ENCODE peak calls at places on chromosomes 7 and 10, in nine cellular contexts. P, O, W, J, G, D, K, Y and E are unnamed samples.

GRCh38 chr7:47516386-47516785 is 65.5 kb downstream of the TNS3 start:
- DNase-seq in K (no peak), Y (no peak), P (no peak), D (no peak), O (no peak), G (no peak), J (no peak), W (no peak), E (no peak)

GRCh38 chr7:9231683-9232082 is 798.3 kb downstream of the NXPH1 start:
- DNase-seq in W (no peak), P (no peak), J (no peak), G (no peak), O (no peak), K (no peak), Y (peak; percentile 35), D (no peak), E (peak; percentile 9)

GRCh38 chr7:90706067-90706716 is 110.1 kb downstream of the CDK14 start:
- DNase-seq in Y (no peak), O (no peak), G (no peak), P (no peak), D (no peak), K (no peak), J (no peak), W (no peak), E (no peak)

GRCh38 chr7:44403176-44403759 is 77.9 kb upstream of the CAMK2B start:
- DNase-seq in P (no peak), J (no peak), G (no peak), W (no peak), K (no peak), O (no peak), Y (no peak), D (no peak), E (no peak)

GRCh38 chr10:28463676-28464395 is 69.1 kb upstream of the WAC start:
- DNase-seq in K (peak; percentile 64), J (no peak), Y (no peak), O (no peak), P (no peak), W (no peak), D (no peak), G (no peak), E (no peak)

GRCh38 chr10:77834540-77834939 is 92.0 kb downstream of the DLG5 start:
- DNase-seq in Y (no peak), J (no peak), G (no peak), W (no peak), K (no peak), D (peak; percentile 32), O (no peak), P (no peak), E (no peak)

GRCh38 chr10:133421336-133422222 is 2.8 kb downstream of the SPRN start:
- DNase-seq in D (no peak), G (no peak), Y (no peak), W (no peak), P (no peak), K (no peak), O (no peak), J (no peak), E (no peak)

GRCh38 chr10:132644544-132645530 is 107.2 kb downstream of the INPP5A start:
- DNase-seq in J (no peak), K (peak; percentile 63), Y (no peak), W (no peak), P (no peak), O (no peak), G (no peak), D (peak; percentile 47), E (no peak)

GRCh38 chr7:45384499-45384898 is 189.7 kb upstream of the ADCY1 start:
- DNase-seq in W (peak; percentile 52), Y (no peak), D (no peak), P (no peak), J (no peak), O (no peak), K (no peak), G (no peak), E (no peak)

GRCh38 chr7:120993575-120994191 is 5.2 kb downstream of the CPED1 start:
- DNase-seq in Y (no peak), O (no peak), W (no peak), P (no peak), D (no peak), J (no peak), G (no peak), K (no peak), E (no peak)

GRCh38 chr10:11546581-11546980 is 64.9 kb downstream of the USP6NL start:
- DNase-seq in G (no peak), W (no peak), P (no peak), O (no peak), K (no peak), D (no peak), Y (no peak), J (no peak), E (no peak)

GRCh38 chr10:62057359-62057758 is 155.9 kb downstream of the ARID5B start:
- DNase-seq in G (no peak), P (no peak), K (no peak), O (peak; percentile 54), J (no peak), D (no peak), Y (no peak), W (no peak), E (no peak)

GRCh38 chr10:62057872-62058271 is 156.4 kb downstream of the ARID5B start:
- DNase-seq in D (no peak), G (no peak), P (no peak), O (no peak), Y (no peak), J (no peak), K (no peak), W (no peak), E (no peak)

GRCh38 chr10:62056660-62057059 is 155.2 kb downstream of the ARID5B start:
- DNase-seq in W (no peak), P (no peak), K (no peak), O (no peak), Y (no peak), D (no peak), J (no peak), G (no peak), E (no peak)

GRCh38 chr10:62054825-62055224 is 153.3 kb downstream of the ARID5B start:
- DNase-seq in P (no peak), J (no peak), O (no peak), K (no peak), Y (no peak), W (no peak), G (no peak), D (no peak), E (no peak)

GRCh38 chr10:62056219-62056618 is 154.7 kb downstream of the ARID5B start:
- DNase-seq in Y (no peak), W (no peak), D (no peak), O (peak; percentile 88), K (no peak), P (no peak), G (no peak), J (no peak), E (no peak)
- H3K4me1 ChIP-seq in Y (peaks cover 14% of the 10 kb centered on the region), W (peaks cover 16% of the 10 kb centered on the region), D (peaks cover 71% of the 10 kb centered on the region), O (peaks cover 74% of the 10 kb centered on the region), K (peaks cover 60% of the 10 kb centered on the region), P (peaks cover 14% of the 10 kb centered on the region), G (peaks cover 28% of the 10 kb centered on the region), J (peaks cover 4% of the 10 kb centered on the region), E (no peaks in the 10 kb centered on the region)

GRCh38 chr10:80581469-80581835 is 43.8 kb downstream of the SH2D4B start:
- DNase-seq in K (no peak), O (no peak), Y (no peak), D (no peak), G (no peak), J (no peak), W (no peak), P (no peak), E (no peak)
- H3K27ac ChIP-seq in K (no peak overlapping the region), O (no peak overlapping the region), Y (no peak overlapping the region), D (no peak overlapping the region), G (no peak overlapping the region), J (no peak overlapping the region), W (no peak overlapping the region), P (no peak overlapping the region), E (no peak overlapping the region)

GRCh38 chr10:74025380-74025978 is 27.6 kb downstream of the VCL start:
- DNase-seq in J (no peak), D (no peak), G (no peak), W (no peak), P (no peak), K (no peak), O (peak; percentile 45), Y (no peak), E (no peak)

GRCh38 chr10:74027702-74028101 is 29.8 kb downstream of the VCL start:
- DNase-seq in D (no peak), K (no peak), G (no peak), W (no peak), P (no peak), O (no peak), Y (no peak), J (no peak), E (no peak)

GRCh38 chr10:74024600-74024999 is 26.7 kb downstream of the VCL start:
- DNase-seq in D (no peak), G (no peak), J (no peak), O (no peak), Y (no peak), P (no peak), W (no peak), K (no peak), E (no peak)

GRCh38 chr10:74022941-74023629 is 25.2 kb downstream of the VCL start:
- DNase-seq in D (no peak), K (no peak), G (no peak), P (no peak), J (no peak), W (no peak), Y (no peak), O (no peak), E (no peak)

GRCh38 chr10:74026428-74026979 is 28.6 kb downstream of the VCL start:
- DNase-seq in W (no peak), Y (no peak), D (no peak), O (no peak), G (no peak), K (no peak), P (no peak), J (no peak), E (no peak)
- H3K4me1 ChIP-seq in W (peaks cover 70% of the 10 kb centered on the region), Y (peaks cover 33% of the 10 kb centered on the region), D (peaks cover 68% of the 10 kb centered on the region), O (peaks cover 55% of the 10 kb centered on the region), G (no peaks in the 10 kb centered on the region), K (peaks cover 40% of the 10 kb centered on the region), P (peaks cover 77% of the 10 kb centered on the region), J (peaks cover 46% of the 10 kb centered on the region), E (no peaks in the 10 kb centered on the region)

GRCh38 chr10:71362141-71362540 is 34.6 kb upstream of the CDH23 start:
- DNase-seq in K (no peak), O (no peak), Y (no peak), G (no peak), W (no peak), D (no peak), P (no peak), J (no peak), E (no peak)

GRCh38 chr10:71366710-71367109 is 30.0 kb upstream of the CDH23 start:
- DNase-seq in D (no peak), Y (no peak), K (no peak), G (no peak), J (no peak), W (no peak), P (no peak), O (no peak), E (no peak)

GRCh38 chr10:71361581-71361980 is 35.1 kb upstream of the CDH23 start:
- DNase-seq in Y (no peak), J (no peak), W (no peak), G (no peak), P (no peak), D (no peak), O (no peak), K (no peak), E (no peak)

GRCh38 chr10:71365366-71365765 is 31.4 kb upstream of the CDH23 start:
- DNase-seq in G (no peak), J (no peak), O (no peak), Y (no peak), D (no peak), K (no peak), P (no peak), W (no peak), E (no peak)

GRCh38 chr10:71363936-71364335 is 32.8 kb upstream of the CDH23 start:
- DNase-seq in O (no peak), P (no peak), K (no peak), W (no peak), J (no peak), D (no peak), Y (no peak), G (no peak), E (no peak)
- H3K27ac ChIP-seq in O (no peak overlapping the region), P (no peak overlapping the region), K (peak overlapping the region; percentile 17), W (peak overlapping the region; percentile 68), J (peak overlapping the region; percentile 40), D (no peak overlapping the region), Y (no peak overlapping the region), G (no peak overlapping the region), E (no peak overlapping the region)